ENCODE peak calls at places on chromosomes 5 and 9, in four cellular contexts. U, L, P and T are unnamed samples.

GRCh38 chr5:126543009-126543408 is 52.0 kb downstream of the ALDH7A1 start:
- DNase-seq in L (no peak), U (no peak), P (no peak), T (no peak)

GRCh38 chr9:81685763-81686613 is 3.4 kb downstream of the TLE1 start:
- DNase-seq in U (peak), P (no peak), L (no peak), T (no peak)

GRCh38 chr9:108552459-108553040 is 303.2 kb downstream of the ACTL7B start:
- DNase-seq in L (peak), U (peak), P (no peak), T (no peak)

GRCh38 chr5:179680014-179680779 is 637 bp downstream of the CBY3 start:
- DNase-seq in U (no peak), L (no peak), P (no peak), T (no peak)

GRCh38 chr5:150065346-150065745 is 21.0 kb downstream of the CSF1R start:
- DNase-seq in U (no peak), P (no peak), L (no peak), T (no peak)

GRCh38 chr9:6915635-6916034 is 157.9 kb downstream of the KDM4C start:
- DNase-seq in U (no peak), L (no peak), P (no peak), T (no peak)

GRCh38 chr9:107683566-107683965 is 194.0 kb upstream of the KLF4 start:
- DNase-seq in L (no peak), U (no peak), P (no peak), T (no peak)

GRCh38 chr9:100317706-100318105 is 35.0 kb downstream of the TEX10 start:
- DNase-seq in L (no peak), P (no peak), U (no peak), T (no peak)

GRCh38 chr9:89277454-89277853 is 33.5 kb upstream of the CKS2 start:
- DNase-seq in L (peak), U (no peak), P (no peak), T (no peak)

GRCh38 chr5:146441896-146442295 is 5.2 kb upstream of the TCERG1 start:
- DNase-seq in U (no peak), P (no peak), L (no peak), T (no peak)

GRCh38 chr9:38089387-38090165 is 20.5 kb upstream of the SHB start:
- DNase-seq in P (no peak), L (no peak), U (no peak), T (no peak)

GRCh38 chr9:79616013-79616412 is 44.2 kb downstream of the TLE4 start:
- DNase-seq in P (no peak), L (no peak), U (no peak), T (no peak)

GRCh38 chr5:89342106-89342876 is 459.3 kb upstream of the MEF2C start:
- DNase-seq in U (no peak), L (no peak), P (no peak), T (no peak)

GRCh38 chr9:131697908-131698714 is 41.8 kb downstream of the RAPGEF1 start:
- DNase-seq in L (no peak), P (no peak), U (peak), T (no peak)

GRCh38 chr5:43073597-43074546 is 33.8 kb upstream of the ANXA2R start:
- DNase-seq in L (peak), U (peak), P (peak), T (no peak)

GRCh38 chr5:66475731-66476130 is 120.5 kb upstream of the MAST4 start:
- DNase-seq in L (no peak), U (no peak), P (no peak), T (no peak)

GRCh38 chr9:123614503-123615258 is 258.7 kb downstream of the CRB2 start:
- DNase-seq in P (no peak), U (no peak), L (no peak), T (no peak)

GRCh38 chr9:123617952-123618678 is 262.1 kb downstream of the CRB2 start:
- DNase-seq in U (no peak), P (no peak), L (no peak), T (no peak)

GRCh38 chr9:123615381-123615780 is 259.4 kb downstream of the CRB2 start:
- DNase-seq in P (no peak), U (no peak), L (no peak), T (no peak)

GRCh38 chr9:123616707-123617106 is 260.7 kb downstream of the CRB2 start:
- DNase-seq in P (no peak), L (no peak), U (no peak), T (no peak)

GRCh38 chr9:123617286-123617685 is 261.3 kb downstream of the CRB2 start:
- DNase-seq in U (no peak), L (no peak), P (no peak), T (no peak)
- TF ChIP-seq EP300 in U (no peak), L (no peak), P (no peak), T (no peak)

GRCh38 chr9:69400470-69400869 is 75.5 kb downstream of the ENTREP1 start:
- DNase-seq in P (no peak), L (no peak), U (no peak), T (no peak)

GRCh38 chr9:69393425-69393824 is 68.4 kb downstream of the ENTREP1 start:
- DNase-seq in P (no peak), L (no peak), U (no peak), T (no peak)

GRCh38 chr9:69397384-69398214 is 72.6 kb downstream of the ENTREP1 start:
- DNase-seq in U (no peak), P (no peak), L (no peak), T (no peak)

GRCh38 chr9:69395718-69396117 is 70.7 kb downstream of the ENTREP1 start:
- DNase-seq in U (no peak), L (no peak), P (no peak), T (no peak)

GRCh38 chr9:69396759-69397158 is 71.7 kb downstream of the ENTREP1 start:
- DNase-seq in L (no peak), U (no peak), P (no peak), T (no peak)
- H3K27ac ChIP-seq in L (no peak), U (no peak), P (no peak), T (peak)

GRCh38 chr9:116941266-116941665 is 254.2 kb downstream of the TRIM32 start:
- DNase-seq in L (no peak), U (no peak), P (no peak), T (no peak)

GRCh38 chr9:116939161-116939560 is 252.1 kb downstream of the TRIM32 start:
- DNase-seq in P (no peak), L (no peak), U (no peak), T (no peak)

GRCh38 chr9:116939605-116940004 is 252.5 kb downstream of the TRIM32 start:
- DNase-seq in P (no peak), L (no peak), U (no peak), T (no peak)

GRCh38 chr9:116942593-116943061 is 255.5 kb downstream of the TRIM32 start:
- DNase-seq in U (no peak), P (no peak), L (no peak), T (no peak)

GRCh38 chr9:116940614-116941215 is 253.6 kb downstream of the TRIM32 start:
- DNase-seq in P (no peak), L (no peak), U (no peak), T (no peak)
- TF ChIP-seq EP300 in P (no peak), L (no peak), U (no peak), T (no peak)

GRCh38 chr9:76459691-76460635 is 981 bp downstream of the GCNT1 start:
- DNase-seq in U (peak), L (peak), P (peak), T (no peak)
- H3K27ac ChIP-seq in U (peak), L (peak), P (no peak), T (peak)

DNA sequence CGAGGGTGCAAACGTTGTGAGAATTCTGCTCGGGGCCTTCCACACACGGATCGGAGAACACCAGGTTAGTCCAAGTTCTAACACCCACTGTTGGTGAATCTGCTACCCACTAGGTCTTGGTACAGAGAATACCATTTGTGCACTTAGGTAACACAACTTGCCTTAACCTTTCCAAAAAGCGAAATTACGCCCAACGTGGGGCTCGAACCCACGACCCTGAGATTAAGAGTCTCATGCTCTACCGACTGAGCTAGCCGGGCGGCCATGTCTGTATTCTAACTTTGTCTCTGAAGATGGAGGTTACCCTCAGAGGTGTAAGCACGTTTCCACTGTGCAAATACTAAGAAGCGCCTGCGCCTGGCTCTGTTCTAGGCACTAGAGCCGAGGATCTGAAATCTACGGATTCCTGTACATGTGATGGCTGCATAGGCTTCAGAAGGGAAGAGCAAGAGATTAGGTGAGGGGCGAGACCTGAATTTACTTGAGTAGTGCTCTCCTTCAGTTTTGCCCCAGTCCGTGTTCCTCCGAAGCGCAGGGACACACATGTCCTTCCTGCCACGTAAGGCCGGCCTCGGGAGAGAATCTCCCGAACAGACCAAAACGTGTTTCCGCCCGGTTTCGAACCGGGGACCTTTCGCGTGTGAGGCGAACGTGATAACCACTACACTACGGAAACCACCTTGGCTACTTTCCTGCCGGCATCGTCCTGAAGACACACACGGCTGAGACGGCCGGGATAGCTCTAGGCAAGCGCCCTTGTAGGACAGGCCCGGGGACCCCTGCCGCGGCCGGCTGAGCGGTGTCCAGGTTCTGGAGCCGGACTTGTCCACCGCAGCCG is 1.1 kb upstream of the TRIM41 start:
- DNase-seq in P (peak), U (peak), L (peak), T (peak)
- TF ChIP-seq EP300 in P (no peak), U (no peak), L (no peak), T (no peak)

GRCh38 chr9:93465853-93466252 is 12.5 kb upstream of the FAM120AOS start:
- DNase-seq in U (no peak), L (peak), P (no peak), T (no peak)
- H3K27ac ChIP-seq in U (peak), L (peak), P (peak), T (no peak)